ENCODE peak calls at places on chromosomes 5 and 9, in eight cellular contexts. X is cardiac muscle cell; G is body of pancreas; N is GM23338; E is uterus; D is transverse colon; R is heart left ventricle; L is CD8-positive, alpha-beta T cell. U is an unnamed sample. For H3K4me1, the result is how much of the 10 kb centered on the place peaks cover.

GRCh38 chr9:126383395-126384104 is 56.9 kb downstream of the MVB12B start:
- DNase-seq in X (no peak), G (no peak), N (no peak), E (no peak), D (peak), R (no peak), L (no peak), U (no peak)

GRCh38 chr9:138117836-138118235 is 240.3 kb downstream of the CACNA1B start:
- DNase-seq in X (no peak), G (no peak), N (no peak), E (no peak), D (no peak), R (no peak), L (no peak), U (no peak)

GRCh38 chr5:172664018-172664417 is 23.0 kb downstream of the NEURL1B start:
- DNase-seq in X (no peak), G (no peak), N (peak), E (no peak), D (no peak), R (no peak), L (no peak), U (no peak)

GRCh38 chr5:126056851-126057622 is 366.2 kb upstream of the GRAMD2B start:
- DNase-seq in X (no peak), G (no peak), N (peak), E (no peak), D (no peak), R (no peak), L (no peak), U (no peak)

GRCh38 chr5:168304349-168304748 is 12.9 kb downstream of the WWC1 start:
- DNase-seq in X (no peak), G (no peak), N (no peak), E (no peak), D (no peak), R (no peak), L (no peak), U (no peak)

GRCh38 chr9:113456235-113456634 is 7.3 kb upstream of the RGS3 start:
- DNase-seq in X (peak), G (no peak), N (peak), E (no peak), D (no peak), R (no peak), L (no peak), U (no peak)

GRCh38 chr5:132500931-132501628 is 10.5 kb upstream of the IRF1 start:
- DNase-seq in X (peak), G (peak), N (peak), E (no peak), D (peak), R (peak), L (peak), U (peak)

GRCh38 chr5:80326468-80326867 is 6.7 kb downstream of the SPZ1 start:
- DNase-seq in X (no peak), G (no peak), N (no peak), E (no peak), D (no peak), R (no peak), L (no peak), U (no peak)

GRCh38 chr5:80184235-80185023 is 71.4 kb downstream of the SERINC5 start:
- DNase-seq in X (no peak), G (peak), N (peak), E (no peak), D (peak), R (no peak), L (no peak), U (no peak)

GRCh38 chr5:115487750-115488149 is 56.8 kb downstream of the FEM1C start:
- DNase-seq in X (no peak), G (no peak), N (no peak), E (no peak), D (no peak), R (no peak), L (no peak), U (no peak)

GRCh38 chr5:148988328-148988727 is 74.5 kb downstream of the SH3TC2 start:
- DNase-seq in X (no peak), G (no peak), N (no peak), E (no peak), D (no peak), R (no peak), L (no peak), U (no peak)

GRCh38 chr5:12272389-12272788 is 368.1 kb upstream of the CTNND2 start:
- DNase-seq in X (no peak), G (no peak), N (peak), E (no peak), D (no peak), R (no peak), L (no peak), U (no peak)

GRCh38 chr5:145687943-145688342 is 147.2 kb downstream of the PRELID2 start:
- DNase-seq in X (no peak), G (no peak), N (no peak), E (no peak), D (no peak), R (no peak), L (no peak), U (no peak)

GRCh38 chr5:44385236-44385940 is 3.8 kb downstream of the FGF10 start:
- DNase-seq in X (no peak), G (peak), N (no peak), E (no peak), D (no peak), R (no peak), L (no peak), U (no peak)

GRCh38 chr5:4230531-4230904 is 634.9 kb downstream of the IRX1 start:
- DNase-seq in X (no peak), G (no peak), N (peak), E (no peak), D (no peak), R (no peak), L (no peak), U (no peak)

GRCh38 chr5:139389701-139390638 is at the start of gene MZB1:
- DNase-seq in X (no peak), G (no peak), N (no peak), E (no peak), D (peak), R (peak), L (peak), U (peak)

GRCh38 chr5:40672440-40672839 is 7.3 kb upstream of the PTGER4 start:
- DNase-seq in X (no peak), G (no peak), N (no peak), E (no peak), D (no peak), R (no peak), L (no peak), U (no peak)

GRCh38 chr9:21779397-21779796 is 23.0 kb upstream of the MTAP start:
- DNase-seq in X (peak), G (no peak), N (no peak), E (no peak), D (no peak), R (no peak), L (no peak), U (no peak)

GRCh38 chr9:2625427-2625826 is 3.8 kb downstream of the VLDLR start:
- DNase-seq in X (no peak), G (no peak), N (no peak), E (no peak), D (no peak), R (no peak), L (no peak), U (no peak)

GRCh38 chr5:76789991-76790571 is 28.7 kb upstream of the F2RL1 start:
- DNase-seq in X (no peak), G (no peak), N (no peak), E (no peak), D (no peak), R (peak), L (no peak), U (no peak)

GRCh38 chr5:167967494-167968180 is 323.8 kb upstream of the WWC1 start:
- DNase-seq in X (peak), G (no peak), N (peak), E (no peak), D (no peak), R (no peak), L (no peak), U (no peak)

GRCh38 chr5:5584236-5584749 is 161.8 kb downstream of the ICE1 start:
- DNase-seq in X (no peak), G (no peak), N (no peak), E (no peak), D (no peak), R (no peak), L (no peak), U (no peak)

GRCh38 chr5:146565764-146566163 is 49.8 kb upstream of the GPR151 start:
- DNase-seq in X (peak), G (peak), N (peak), E (peak), D (peak), R (peak), L (peak), U (peak)

GRCh38 chr9:123468541-123468940 is 112.5 kb downstream of the CRB2 start:
- DNase-seq in X (no peak), G (no peak), N (no peak), E (no peak), D (no peak), R (no peak), L (no peak), U (no peak)

GRCh38 chr5:23234153-23234729 is 273.2 kb upstream of the PRDM9 start:
- DNase-seq in X (no peak), G (no peak), N (peak), E (no peak), D (no peak), R (no peak), L (no peak), U (no peak)

GRCh38 chr5:61638476-61638875 is 306.4 kb downstream of the ZSWIM6 start:
- DNase-seq in X (no peak), G (peak), N (no peak), E (no peak), D (no peak), R (peak), L (no peak), U (peak)

GRCh38 chr5:176734756-176735342 is 75.5 kb upstream of the UNC5A start:
- DNase-seq in X (no peak), G (no peak), N (no peak), E (peak), D (no peak), R (no peak), L (no peak), U (no peak)

GRCh38 chr9:134145262-134145661 is 9.4 kb downstream of the WDR5 start:
- DNase-seq in X (no peak), G (no peak), N (no peak), E (no peak), D (no peak), R (no peak), L (no peak), U (no peak)

GRCh38 chr9:134144801-134145200 is 8.9 kb downstream of the WDR5 start:
- DNase-seq in X (no peak), G (no peak), N (no peak), E (no peak), D (no peak), R (no peak), L (no peak), U (no peak)

GRCh38 chr9:134150557-134151214 is 13.7 kb downstream of the RNU6ATAC start:
- DNase-seq in X (no peak), G (no peak), N (no peak), E (no peak), D (no peak), R (no peak), L (no peak), U (no peak)

GRCh38 chr9:134149380-134149779 is 13.5 kb downstream of the WDR5 start:
- DNase-seq in X (no peak), G (no peak), N (no peak), E (no peak), D (no peak), R (no peak), L (no peak), U (no peak)

DNA sequence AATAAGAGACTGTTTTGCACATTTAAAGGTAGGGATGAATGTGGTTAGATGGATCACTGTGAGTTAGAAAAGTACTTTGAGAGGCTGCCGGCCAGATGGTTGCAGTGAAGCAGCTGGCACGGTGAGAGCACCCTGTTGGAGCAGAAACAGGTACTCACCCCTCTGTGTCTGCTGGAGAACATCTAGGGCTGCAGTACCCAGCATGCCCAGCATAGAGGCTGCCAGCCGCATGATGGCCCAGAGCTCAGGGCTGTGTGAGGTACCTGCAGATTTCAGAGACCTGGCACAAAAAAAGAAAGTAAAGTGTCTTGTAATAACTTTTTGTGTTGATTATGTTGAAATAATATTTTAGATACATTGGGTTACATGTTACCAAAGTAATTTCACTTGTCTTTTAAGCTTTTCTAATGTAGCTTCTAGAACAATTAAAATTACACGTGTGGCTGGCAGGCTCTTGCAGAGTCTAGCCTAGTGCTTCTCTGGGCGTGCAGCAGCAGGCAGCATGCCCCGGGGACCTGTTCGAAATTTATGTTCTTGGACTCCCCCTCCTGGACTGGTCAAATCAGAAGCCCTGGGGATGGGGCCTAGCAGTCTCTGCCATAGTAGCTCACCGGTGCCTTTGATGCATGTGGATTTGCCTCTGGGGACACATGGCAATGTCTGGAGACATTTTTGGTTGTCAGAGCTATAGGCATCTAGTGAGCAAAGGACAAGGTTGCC is 11.1 kb downstream of the WDR5 start:
- DNase-seq in X (no peak), G (no peak), N (no peak), E (no peak), D (no peak), R (no peak), L (no peak), U (no peak)
- TF ChIP-seq CTCF in X (no peak), G (no peak), N (no peak), E (no peak), D (no peak), R (no peak), L (no peak), U (no peak)

DNA sequence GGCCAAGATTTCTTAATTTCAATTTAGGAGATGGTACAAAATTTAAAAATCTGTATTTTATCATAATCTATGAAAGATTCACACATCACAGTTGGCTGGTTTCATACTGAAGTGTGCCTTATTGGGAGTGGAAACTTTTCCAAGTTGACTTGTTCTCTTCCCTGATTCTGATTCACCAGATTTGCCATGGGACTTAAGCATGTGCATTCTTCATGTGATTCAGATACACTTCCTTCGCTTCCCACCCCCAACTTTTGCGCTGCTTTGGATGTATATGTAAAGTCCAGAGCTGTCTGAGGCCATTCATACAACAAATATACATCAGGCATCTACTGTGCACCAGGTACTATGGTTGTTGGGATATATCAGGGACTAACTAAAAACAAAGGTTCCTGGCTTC is 34.4 kb downstream of the CPEB4 start:
- DNase-seq in X (no peak), G (no peak), N (no peak), E (no peak), D (no peak), R (no peak), L (no peak), U (no peak)
- H3K4me1 ChIP-seq in X (half or more), G (half or more), N (under half), E (under half), D (half or more), R (half or more), L (under half), U (half or more)

GRCh38 chr5:9534881-9535517 is 10.9 kb downstream of the SEMA5A start:
- DNase-seq in X (peak), G (no peak), N (no peak), E (no peak), D (no peak), R (peak), L (no peak), U (no peak)

GRCh38 chr5:9540791-9541190 is 5.1 kb downstream of the SEMA5A start:
- DNase-seq in X (peak), G (no peak), N (no peak), E (no peak), D (no peak), R (no peak), L (no peak), U (no peak)

GRCh38 chr5:9536717-9537116 is 9.2 kb downstream of the SEMA5A start:
- DNase-seq in X (no peak), G (no peak), N (no peak), E (no peak), D (no peak), R (peak), L (no peak), U (no peak)

GRCh38 chr5:9537223-9538141 is 8.4 kb downstream of the SEMA5A start:
- DNase-seq in X (no peak), G (no peak), N (no peak), E (no peak), D (no peak), R (no peak), L (no peak), U (no peak)

DNA sequence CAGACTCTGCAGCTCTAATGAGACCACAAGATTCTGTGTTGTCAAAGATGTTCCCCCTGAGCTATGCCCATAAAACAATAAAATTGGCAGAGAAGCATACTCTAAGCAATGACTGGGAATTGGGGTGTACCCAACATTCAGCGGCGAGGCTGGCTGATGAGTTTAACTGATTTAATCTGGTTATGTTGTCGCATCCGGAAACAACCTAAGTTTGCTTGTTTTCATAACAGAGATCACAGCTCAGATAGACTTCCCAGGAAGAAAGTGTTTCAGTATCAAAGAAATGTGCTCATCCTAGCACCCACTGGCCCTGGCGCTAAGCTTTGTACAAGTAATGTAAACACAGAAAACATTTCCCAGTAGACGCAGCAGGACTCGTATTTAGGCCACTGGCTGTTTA is 7.4 kb downstream of the SEMA5A start:
- DNase-seq in X (no peak), G (no peak), N (no peak), E (no peak), D (no peak), R (no peak), L (no peak), U (no peak)
- H3K27ac ChIP-seq in X (no peak), G (no peak), N (no peak), E (no peak), D (no peak), R (peak), L (no peak), U (no peak)

DNA sequence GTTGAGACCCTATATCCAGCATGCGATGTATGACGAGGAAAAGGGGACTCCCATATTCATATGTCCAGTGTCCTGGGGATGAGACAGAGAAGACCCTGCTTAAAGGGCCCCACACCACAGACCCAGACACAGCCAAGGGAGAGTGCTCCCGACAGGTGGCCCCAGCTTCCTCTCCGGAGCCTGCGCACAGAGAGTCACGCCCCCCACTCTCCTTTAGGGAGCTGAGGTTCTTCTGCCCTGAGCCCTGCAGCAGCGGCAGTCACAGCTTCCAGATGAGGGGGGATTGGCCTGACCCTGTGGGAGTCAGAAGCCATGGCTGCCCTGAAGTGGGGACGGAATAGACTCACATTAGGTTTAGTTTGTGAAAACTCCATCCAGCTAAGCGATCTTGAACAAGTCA is 17.1 kb downstream of the BTNL3 start:
- DNase-seq in X (no peak), G (no peak), N (no peak), E (no peak), D (no peak), R (no peak), L (no peak), U (no peak)
- TF ChIP-seq CTCF in X (no peak), G (no peak), N (no peak), E (no peak), D (no peak), R (no peak), L (no peak), U (no peak)

DNA sequence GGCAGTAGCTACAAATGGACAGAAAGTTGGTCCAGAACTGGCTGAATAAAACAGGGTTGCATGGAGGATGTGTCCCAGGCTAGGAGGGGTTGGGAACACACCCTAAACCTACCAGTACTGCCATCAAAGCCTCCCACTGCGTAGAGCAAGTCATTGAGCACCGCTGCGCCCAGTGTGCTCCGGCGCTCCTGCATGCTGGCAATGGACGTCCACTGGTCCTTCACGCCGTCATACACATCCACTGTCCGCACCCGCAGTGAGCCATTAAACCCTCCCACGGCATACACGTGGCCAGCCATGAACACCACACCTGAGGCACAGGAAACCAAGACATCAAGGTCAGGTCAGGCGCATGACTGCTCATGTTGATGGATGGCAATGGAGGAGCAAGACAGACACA is 97.0 kb downstream of the KLHL3 start:
- DNase-seq in X (no peak), G (no peak), N (no peak), E (no peak), D (no peak), R (no peak), L (no peak), U (no peak)
- H3K4me1 ChIP-seq in X (under half), G (under half), N (under half), E (under half), D (under half), R (under half), L (under half), U (under half)

GRCh38 chr9:120384925-120385272 is 195.1 kb downstream of the CDK5RAP2 start:
- DNase-seq in X (no peak), G (no peak), N (no peak), E (no peak), D (no peak), R (no peak), L (no peak), U (no peak)

GRCh38 chr9:120383611-120383998 is 196.4 kb downstream of the CDK5RAP2 start:
- DNase-seq in X (no peak), G (no peak), N (no peak), E (no peak), D (no peak), R (no peak), L (no peak), U (no peak)

GRCh38 chr9:120381839-120382238 is 198.1 kb downstream of the CDK5RAP2 start:
- DNase-seq in X (no peak), G (no peak), N (no peak), E (no peak), D (no peak), R (no peak), L (no peak), U (no peak)

GRCh38 chr9:120383999-120384924 is 195.7 kb downstream of the CDK5RAP2 start:
- DNase-seq in X (peak), G (peak), N (peak), E (no peak), D (peak), R (peak), L (no peak), U (peak)

DNA sequence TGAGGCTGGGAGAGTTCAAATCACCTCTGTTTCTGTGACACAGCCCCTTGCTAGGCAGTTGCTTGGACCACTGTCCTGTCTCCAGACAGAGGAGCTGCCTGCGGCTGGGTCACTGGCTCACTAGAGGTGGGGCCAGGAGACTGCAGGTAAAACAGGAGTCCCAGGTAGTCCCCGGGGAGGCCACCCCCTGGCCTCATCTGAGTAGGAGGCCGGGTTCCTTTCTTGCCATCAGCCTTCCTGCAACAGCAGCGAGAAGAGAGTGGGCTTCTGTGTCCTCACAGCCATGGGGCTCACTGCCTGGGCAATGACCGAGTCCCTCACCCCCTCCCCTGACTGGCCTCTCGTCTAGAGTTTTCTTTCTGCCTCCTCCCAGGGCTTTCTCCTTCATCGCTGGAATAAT is 197.5 kb downstream of the CDK5RAP2 start:
- DNase-seq in X (no peak), G (no peak), N (no peak), E (no peak), D (no peak), R (no peak), L (no peak), U (no peak)
- H3K27ac ChIP-seq in X (no peak), G (no peak), N (no peak), E (no peak), D (no peak), R (no peak), L (no peak), U (no peak)

U was measured in adrenal gland.